ENCODE peak calls at places on chromosomes 3 and 15, in four cellular contexts. O, X, G and H are unnamed samples.

GRCh38 chr3:150292891-150293290 is 115.2 kb upstream of the TSC22D2 start:
- DNase-seq in G (no peak), O (peak), X (peak), H (no peak)

GRCh38 chr3:51394541-51394940 is 3.5 kb downstream of the RBM15B start:
- DNase-seq in X (no peak), O (no peak), G (no peak), H (no peak)

GRCh38 chr3:177729939-177730700 is 532.8 kb upstream of the TBL1XR1 start:
- DNase-seq in X (peak), O (no peak), G (peak), H (no peak)

GRCh38 chr3:53072653-53073552 is 27.0 kb upstream of the SFMBT1 start:
- DNase-seq in O (peak), G (peak), X (peak), H (peak)

GRCh38 chr15:73930371-73930770 is 4.1 kb downstream of the LOXL1 start:
- DNase-seq in X (peak), O (no peak), G (peak), H (no peak)

GRCh38 chr3:99747915-99748314 is 69.7 kb upstream of the CMSS1 start:
- DNase-seq in X (peak), G (no peak), O (no peak), H (no peak)

GRCh38 chr3:71423151-71423906 is 160.2 kb downstream of the FOXP1 start:
- DNase-seq in G (no peak), O (no peak), X (no peak), H (no peak)

GRCh38 chr3:4746241-4746958 is 232.8 kb upstream of the BHLHE40 start:
- DNase-seq in X (no peak), G (no peak), O (no peak), H (no peak)

GRCh38 chr3:13579089-13579488 is 30.2 kb downstream of the FBLN2 start:
- DNase-seq in O (peak), X (peak), G (no peak), H (no peak)

GRCh38 chr3:87206070-87206469 is 21.0 kb upstream of the CHMP2B start:
- DNase-seq in G (no peak), X (peak), O (peak), H (no peak)

GRCh38 chr3:58962816-58963215 is 87.0 kb downstream of the CFAP20DC start:
- DNase-seq in X (no peak), G (no peak), O (peak), H (no peak)

GRCh38 chr15:90414408-90415028 is 26.5 kb downstream of the IQGAP1 start:
- DNase-seq in G (no peak), X (peak), O (no peak), H (no peak)

GRCh38 chr15:62878070-62878469 is 164.5 kb upstream of the TPM1 start:
- DNase-seq in G (no peak), X (no peak), O (no peak), H (no peak)

GRCh38 chr3:159821737-159822136 is 166.9 kb upstream of the IL12A start:
- DNase-seq in O (no peak), G (no peak), X (no peak), H (no peak)

GRCh38 chr3:197003461-197004385 is 25.9 kb downstream of the MELTF start:
- DNase-seq in O (no peak), X (no peak), G (no peak), H (peak)

GRCh38 chr15:55909036-55909811 is 84.2 kb downstream of the NEDD4 start:
- DNase-seq in X (peak), G (no peak), O (no peak), H (no peak)

GRCh38 chr3:123318374-123318773 is 116.6 kb downstream of the SEC22A start:
- DNase-seq in G (no peak), O (no peak), X (no peak), H (no peak)

GRCh38 chr15:64619880-64620839 is 155.2 kb downstream of the RBPMS2 start:
- DNase-seq in G (no peak), X (peak), O (peak), H (no peak)

GRCh38 chr3:107062787-107063186 is 314.5 kb upstream of the CCDC54 start:
- DNase-seq in G (no peak), X (no peak), O (no peak), H (no peak)

GRCh38 chr15:81274932-81275341 is 49.0 kb downstream of the STARD5 start:
- DNase-seq in O (peak), X (peak), G (peak), H (peak)

GRCh38 chr3:66520716-66521115 is 19.9 kb upstream of the LRIG1 start:
- DNase-seq in O (no peak), G (no peak), X (no peak), H (no peak)

GRCh38 chr3:155424041-155424605 is 130.6 kb upstream of the STRIT1 start:
- DNase-seq in X (no peak), O (no peak), G (no peak), H (peak)

GRCh38 chr3:64011685-64012084 is 11.6 kb downstream of the PSMD6 start:
- DNase-seq in X (peak), G (no peak), O (peak), H (no peak)

GRCh38 chr15:62067448-62068044 is 769 bp downstream of the C2CD4A start:
- DNase-seq in X (no peak), O (no peak), G (peak), H (no peak)

GRCh38 chr15:62208367-62208766 is 43.3 kb upstream of the C2CD4B start:
- DNase-seq in G (no peak), X (no peak), O (no peak), H (no peak)

GRCh38 chr3:168034152-168034928 is 61.4 kb downstream of the GOLIM4 start:
- DNase-seq in O (peak), X (peak), G (no peak), H (no peak)

GRCh38 chr15:36465304-36465703 is 114.1 kb upstream of the CDIN1 start:
- DNase-seq in G (no peak), O (no peak), X (no peak), H (no peak)

GRCh38 chr3:126380011-126380768 is 14.5 kb upstream of the CFAP100 start:
- DNase-seq in X (no peak), O (no peak), G (no peak), H (no peak)

GRCh38 chr3:51777985-51778384 is 1.1 kb downstream of the IQCF6 start:
- DNase-seq in O (no peak), G (no peak), X (no peak), H (no peak)

GRCh38 chr15:89119489-89120478 is 31.5 kb downstream of the ABHD2 start:
- DNase-seq in O (no peak), G (no peak), X (peak), H (no peak)

GRCh38 chr3:183369117-183369516 is 59.3 kb downstream of the MCF2L2 start:
- DNase-seq in X (no peak), O (no peak), G (no peak), H (no peak)

GRCh38 chr3:192906940-192907339 is 10.7 kb downstream of the MB21D2 start:
- DNase-seq in G (no peak), O (no peak), X (no peak), H (no peak)